ENCODE peak calls at places on chromosomes 13 and 19, in eight cellular contexts. One of them, this sample, is unnamed.

GRCh38 chr13:102892504-102892903 is 46.7 kb downstream of the ERCC5 start:
- DNase-seq in ovary: no peak
- DNase-seq in pancreas: no peak
- DNase-seq in caudate nucleus: no peak
- DNase-seq in thoracic aorta: no peak
- DNase-seq in tibial nerve: no peak
- DNase-seq in mesenchymal stem cell: no peak
- DNase-seq in mammary epithelial cell: no peak
- DNase-seq in this sample: no peak

GRCh38 chr19:41351339-41352245 is 2.1 kb downstream of the TGFB1 start:
- DNase-seq in pancreas: no peak
- DNase-seq in caudate nucleus: no peak
- DNase-seq in ovary: peak
- DNase-seq in mesenchymal stem cell: peak
- DNase-seq in tibial nerve: no peak
- DNase-seq in thoracic aorta: no peak
- DNase-seq in mammary epithelial cell: peak
- DNase-seq in this sample: peak

GRCh38 chr13:90883592-90883991 is 463.9 kb upstream of the MIR17HG start:
- DNase-seq in thoracic aorta: no peak
- DNase-seq in mesenchymal stem cell: no peak
- DNase-seq in mammary epithelial cell: no peak
- DNase-seq in pancreas: no peak
- DNase-seq in caudate nucleus: no peak
- DNase-seq in tibial nerve: no peak
- DNase-seq in ovary: no peak
- DNase-seq in this sample: no peak

GRCh38 chr19:1063030-1063908 is 3.7 kb upstream of the ARHGAP45 start:
- DNase-seq in caudate nucleus: no peak
- DNase-seq in ovary: no peak
- DNase-seq in tibial nerve: no peak
- DNase-seq in pancreas: no peak
- DNase-seq in mammary epithelial cell: no peak
- DNase-seq in mesenchymal stem cell: no peak
- DNase-seq in thoracic aorta: no peak
- DNase-seq in this sample: no peak

GRCh38 chr13:66222127-66222526 is 1008.0 kb downstream of the PCDH9 start:
- DNase-seq in mesenchymal stem cell: no peak
- DNase-seq in tibial nerve: no peak
- DNase-seq in ovary: no peak
- DNase-seq in thoracic aorta: no peak
- DNase-seq in caudate nucleus: no peak
- DNase-seq in pancreas: no peak
- DNase-seq in mammary epithelial cell: no peak
- DNase-seq in this sample: no peak

GRCh38 chr19:16454519-16454918 is 17.3 kb downstream of the EPS15L1 start:
- DNase-seq in thoracic aorta: no peak
- DNase-seq in pancreas: no peak
- DNase-seq in mesenchymal stem cell: no peak
- DNase-seq in tibial nerve: no peak
- DNase-seq in mammary epithelial cell: no peak
- DNase-seq in caudate nucleus: no peak
- DNase-seq in ovary: no peak
- DNase-seq in this sample: peak

GRCh38 chr19:41935781-41936415 is 7.6 kb upstream of the ERFL start:
- DNase-seq in caudate nucleus: no peak
- DNase-seq in tibial nerve: no peak
- DNase-seq in thoracic aorta: no peak
- DNase-seq in ovary: no peak
- DNase-seq in mesenchymal stem cell: no peak
- DNase-seq in mammary epithelial cell: no peak
- DNase-seq in pancreas: no peak
- DNase-seq in this sample: no peak

GRCh38 chr13:79905018-79905417 is 424.1 kb downstream of the NDFIP2 start:
- DNase-seq in mammary epithelial cell: no peak
- DNase-seq in caudate nucleus: no peak
- DNase-seq in pancreas: no peak
- DNase-seq in thoracic aorta: no peak
- DNase-seq in mesenchymal stem cell: no peak
- DNase-seq in tibial nerve: no peak
- DNase-seq in ovary: no peak
- DNase-seq in this sample: no peak

GRCh38 chr19:14197882-14198281 is 8.1 kb downstream of the ADGRL1 start:
- DNase-seq in thoracic aorta: no peak
- DNase-seq in ovary: no peak
- DNase-seq in mammary epithelial cell: no peak
- DNase-seq in pancreas: no peak
- DNase-seq in tibial nerve: no peak
- DNase-seq in mesenchymal stem cell: no peak
- DNase-seq in caudate nucleus: no peak
- DNase-seq in this sample: no peak

GRCh38 chr13:82693607-82694006 is 1188.7 kb downstream of the SLITRK1 start:
- DNase-seq in thoracic aorta: no peak
- DNase-seq in mammary epithelial cell: no peak
- DNase-seq in tibial nerve: no peak
- DNase-seq in caudate nucleus: no peak
- DNase-seq in mesenchymal stem cell: no peak
- DNase-seq in pancreas: no peak
- DNase-seq in ovary: no peak
- DNase-seq in this sample: no peak

GRCh38 chr19:46319620-46320019 is 22.8 kb downstream of the HIF3A start:
- DNase-seq in caudate nucleus: no peak
- DNase-seq in mesenchymal stem cell: no peak
- DNase-seq in tibial nerve: no peak
- DNase-seq in ovary: no peak
- DNase-seq in pancreas: no peak
- DNase-seq in thoracic aorta: no peak
- DNase-seq in mammary epithelial cell: no peak
- DNase-seq in this sample: no peak

DNA sequence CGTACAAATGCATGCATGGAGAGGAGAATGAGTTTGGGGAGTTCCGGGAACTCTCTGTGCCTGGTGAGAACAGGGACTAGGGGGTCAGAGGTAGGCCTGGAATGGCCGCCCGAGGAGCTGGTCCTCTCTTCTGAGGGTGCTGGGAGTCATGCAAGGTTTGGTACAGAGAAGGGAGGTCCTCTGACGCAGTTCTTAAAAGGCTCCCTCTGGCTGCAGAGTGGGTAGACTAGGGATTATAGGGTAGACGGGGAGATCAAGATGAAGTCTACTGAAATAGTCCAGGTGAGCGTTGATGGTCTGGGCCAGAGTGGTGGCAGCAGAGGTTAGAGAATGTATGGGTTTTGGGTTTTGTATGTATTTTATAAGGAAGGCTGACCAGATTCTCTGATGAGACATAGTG is 796 bp downstream of the ZNF304 start:
- DNase-seq in ovary: no peak
- DNase-seq in pancreas: no peak
- DNase-seq in tibial nerve: no peak
- DNase-seq in mammary epithelial cell: peak
- DNase-seq in thoracic aorta: no peak
- DNase-seq in mesenchymal stem cell: peak
- DNase-seq in caudate nucleus: no peak
- DNase-seq in this sample: no peak
- H3K27ac ChIP-seq in ovary: no peak
- H3K27ac ChIP-seq in pancreas: no peak
- H3K27ac ChIP-seq in tibial nerve: peak
- H3K27ac ChIP-seq in mammary epithelial cell: peak
- H3K27ac ChIP-seq in thoracic aorta: peak
- H3K27ac ChIP-seq in mesenchymal stem cell: no peak
- H3K27ac ChIP-seq in caudate nucleus: no peak
- H3K27ac ChIP-seq in this sample: no peak

DNA sequence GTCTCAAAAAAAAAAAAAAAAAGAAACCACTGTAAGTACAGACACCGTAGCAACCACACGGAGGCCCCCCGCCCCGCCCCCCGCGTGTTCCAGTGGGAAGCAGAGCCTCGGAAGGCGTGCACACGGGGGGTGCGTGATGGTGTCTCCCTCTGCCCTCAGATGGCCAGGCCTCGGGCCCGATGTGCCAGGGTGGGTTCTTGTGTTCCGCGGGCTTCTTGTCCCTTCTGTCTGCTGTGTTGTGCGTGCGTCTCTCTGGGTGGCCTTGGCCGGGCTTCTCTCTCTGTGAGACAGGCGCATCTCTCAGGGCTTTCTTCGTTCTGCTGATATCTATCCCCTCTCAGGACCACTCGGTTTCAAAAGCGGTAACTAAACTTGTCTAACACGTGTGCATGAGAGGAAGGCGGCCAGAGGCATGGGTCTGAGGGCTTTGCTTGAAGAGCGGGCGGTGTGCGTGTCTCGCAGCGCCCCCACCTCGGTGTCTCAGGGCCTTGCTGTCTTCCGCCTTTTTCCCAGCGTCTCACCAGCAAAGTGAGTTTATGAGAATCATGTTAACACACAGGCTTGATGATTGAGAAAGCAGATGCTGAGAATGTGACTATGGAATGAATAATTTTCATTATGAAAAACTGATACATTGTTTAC is 12.6 kb downstream of the ATP11A start:
- DNase-seq in mammary epithelial cell: no peak
- DNase-seq in thoracic aorta: no peak
- DNase-seq in ovary: peak
- DNase-seq in pancreas: no peak
- DNase-seq in caudate nucleus: no peak
- DNase-seq in tibial nerve: no peak
- DNase-seq in mesenchymal stem cell: no peak
- DNase-seq in this sample: peak
- H3K27ac ChIP-seq in mammary epithelial cell: no peak
- H3K27ac ChIP-seq in thoracic aorta: no peak
- H3K27ac ChIP-seq in ovary: no peak
- H3K27ac ChIP-seq in pancreas: no peak
- H3K27ac ChIP-seq in caudate nucleus: no peak
- H3K27ac ChIP-seq in tibial nerve: no peak
- H3K27ac ChIP-seq in mesenchymal stem cell: no peak
- H3K27ac ChIP-seq in this sample: no peak

GRCh38 chr19:49683814-49684250 is 5.6 kb upstream of the ADM5 start:
- DNase-seq in pancreas: no peak
- DNase-seq in ovary: no peak
- DNase-seq in mammary epithelial cell: no peak
- DNase-seq in tibial nerve: no peak
- DNase-seq in caudate nucleus: no peak
- DNase-seq in mesenchymal stem cell: no peak
- DNase-seq in thoracic aorta: no peak
- DNase-seq in this sample: no peak
- H3K27ac ChIP-seq in pancreas: no peak
- H3K27ac ChIP-seq in ovary: no peak
- H3K27ac ChIP-seq in mammary epithelial cell: no peak
- H3K27ac ChIP-seq in tibial nerve: no peak
- H3K27ac ChIP-seq in caudate nucleus: no peak
- H3K27ac ChIP-seq in mesenchymal stem cell: no peak
- H3K27ac ChIP-seq in thoracic aorta: no peak
- H3K27ac ChIP-seq in this sample: no peak

DNA sequence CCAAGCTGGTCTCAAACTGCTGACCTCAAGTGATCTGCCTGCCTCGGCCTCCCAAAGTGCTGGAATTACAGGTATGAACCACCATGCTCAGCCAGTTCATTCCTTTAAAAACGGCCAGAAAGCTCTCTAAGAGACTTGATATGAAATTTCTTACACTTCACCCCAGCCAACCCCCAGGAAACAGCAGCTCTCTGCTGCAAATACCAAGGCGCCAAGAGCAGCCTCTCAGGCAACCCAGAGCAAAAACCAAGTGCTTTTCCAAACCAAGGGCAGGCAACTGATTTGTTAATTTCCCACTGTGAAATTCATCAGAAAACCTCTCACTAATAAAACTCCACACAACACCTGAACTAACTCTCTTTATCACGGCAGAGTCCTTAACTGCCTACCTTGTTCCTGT is 44.9 kb downstream of the LATS2 start:
- DNase-seq in mesenchymal stem cell: no peak
- DNase-seq in mammary epithelial cell: no peak
- DNase-seq in thoracic aorta: no peak
- DNase-seq in ovary: no peak
- DNase-seq in caudate nucleus: no peak
- DNase-seq in tibial nerve: no peak
- DNase-seq in pancreas: no peak
- DNase-seq in this sample: no peak
- H3K27ac ChIP-seq in mesenchymal stem cell: peak
- H3K27ac ChIP-seq in mammary epithelial cell: peak
- H3K27ac ChIP-seq in thoracic aorta: peak
- H3K27ac ChIP-seq in ovary: peak
- H3K27ac ChIP-seq in caudate nucleus: no peak
- H3K27ac ChIP-seq in tibial nerve: peak
- H3K27ac ChIP-seq in pancreas: no peak
- H3K27ac ChIP-seq in this sample: peak

DNA sequence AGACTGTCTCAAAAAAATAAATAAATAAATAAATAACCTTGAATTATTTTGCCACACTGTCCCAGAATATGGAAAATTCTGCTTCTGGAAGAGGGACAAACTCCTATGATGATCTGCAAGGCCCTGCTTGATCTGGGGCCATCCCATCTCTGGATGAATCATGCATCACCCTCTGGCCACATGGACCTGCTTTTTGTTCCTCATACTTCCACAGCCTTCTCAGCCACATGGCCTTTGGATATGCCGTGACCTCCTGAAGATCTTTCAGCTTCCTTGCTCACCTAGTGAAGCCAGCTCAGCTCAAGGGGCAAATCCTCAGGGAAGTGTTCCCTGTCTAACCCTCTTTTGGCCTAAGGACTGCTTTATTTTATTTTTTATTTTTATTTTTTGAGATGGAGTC is 10.3 kb downstream of the IER2 start:
- DNase-seq in thoracic aorta: no peak
- DNase-seq in tibial nerve: no peak
- DNase-seq in mesenchymal stem cell: peak
- DNase-seq in caudate nucleus: no peak
- DNase-seq in ovary: no peak
- DNase-seq in mammary epithelial cell: peak
- DNase-seq in pancreas: no peak
- DNase-seq in this sample: no peak
- H3K27ac ChIP-seq in thoracic aorta: no peak
- H3K27ac ChIP-seq in tibial nerve: no peak
- H3K27ac ChIP-seq in mesenchymal stem cell: no peak
- H3K27ac ChIP-seq in caudate nucleus: no peak
- H3K27ac ChIP-seq in ovary: no peak
- H3K27ac ChIP-seq in mammary epithelial cell: no peak
- H3K27ac ChIP-seq in pancreas: no peak
- H3K27ac ChIP-seq in this sample: no peak

DNA sequence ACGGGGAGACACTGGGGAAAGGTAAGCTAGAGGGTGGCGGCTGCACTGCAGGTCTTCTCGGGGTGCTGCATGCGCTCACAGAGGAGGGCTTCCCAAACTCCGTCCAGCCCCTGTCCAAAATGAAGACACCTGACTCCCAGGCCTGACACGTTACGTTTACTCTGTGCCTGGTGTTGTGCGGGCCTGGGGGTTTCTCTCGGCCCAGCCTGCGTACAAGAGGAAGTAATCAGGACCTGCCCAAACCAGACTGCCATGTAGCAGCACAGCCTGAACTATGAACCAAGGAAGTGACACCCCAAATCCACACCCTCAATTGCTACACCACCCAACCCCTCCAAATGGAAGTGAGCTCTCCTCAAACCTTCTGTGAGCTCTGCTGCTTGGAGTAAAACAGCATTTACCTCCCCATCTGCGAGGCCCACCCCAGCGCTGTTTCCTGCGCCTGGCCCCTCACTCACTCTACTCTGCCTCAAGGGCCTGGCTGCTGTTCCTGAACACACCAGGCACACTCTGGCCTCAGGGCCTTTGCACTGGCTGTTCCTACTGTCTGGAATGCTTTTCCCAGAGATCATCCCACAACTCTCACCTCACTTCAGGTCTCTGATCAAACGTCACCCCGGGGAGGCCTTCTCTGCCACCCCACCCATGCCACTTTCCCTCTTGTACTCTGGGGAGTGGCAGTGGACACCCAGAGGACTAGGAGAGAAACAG is 3.0 kb downstream of the HSPBP1 start:
- DNase-seq in pancreas: no peak
- DNase-seq in ovary: no peak
- DNase-seq in tibial nerve: no peak
- DNase-seq in thoracic aorta: no peak
- DNase-seq in caudate nucleus: no peak
- DNase-seq in mesenchymal stem cell: no peak
- DNase-seq in mammary epithelial cell: no peak
- DNase-seq in this sample: peak
- H3K27ac ChIP-seq in pancreas: no peak
- H3K27ac ChIP-seq in ovary: no peak
- H3K27ac ChIP-seq in tibial nerve: no peak
- H3K27ac ChIP-seq in thoracic aorta: no peak
- H3K27ac ChIP-seq in caudate nucleus: no peak
- H3K27ac ChIP-seq in mesenchymal stem cell: no peak
- H3K27ac ChIP-seq in mammary epithelial cell: no peak
- H3K27ac ChIP-seq in this sample: no peak